ENCODE peak calls at places on chromosomes 1 and 21, in seven cellular contexts. E is SK-N-SH, U is GM12878, P is K562, L is GM12891, R is H1, I is HepG2. N is an unnamed sample.

GRCh38 chr1:2226525-2227340 is 1.4 kb upstream of the SKI start:
- DNase-seq in E (peak; percentile 82), U (no peak), P (peak; percentile 66), L (no peak), R (peak; percentile 70), I (no peak), N (no peak)

GRCh38 chr1:8981169-8981568 is 35.5 kb downstream of the CA6 start:
- DNase-seq in E (no peak), U (no peak), P (no peak), L (no peak), R (no peak), I (no peak), N (no peak)

GRCh38 chr1:88695781-88696180 is 11.7 kb downstream of the PKN2 start:
- DNase-seq in E (no peak), U (no peak), P (no peak), L (no peak), R (no peak), I (no peak), N (no peak)

GRCh38 chr21:44846201-44846484 is 27.3 kb downstream of the PTTG1IP start:
- DNase-seq in E (no peak), U (no peak), P (no peak), L (no peak), R (no peak), I (no peak), N (no peak)

GRCh38 chr1:215005656-215006335 is 76.7 kb upstream of the KCNK2 start:
- DNase-seq in E (no peak), U (no peak), P (no peak), L (no peak), R (no peak), I (no peak), N (no peak)

GRCh38 chr1:70495370-70495769 is 84.3 kb downstream of the CTH start:
- DNase-seq in E (no peak), U (no peak), P (no peak), L (no peak), R (no peak), I (no peak), N (no peak)

GRCh38 chr1:200929530-200930278 is 35.0 kb downstream of the INAVA start:
- DNase-seq in E (no peak), U (no peak), P (no peak), L (no peak), R (no peak), I (no peak), N (no peak)

GRCh38 chr1:209095627-209096595 is 487.6 kb upstream of the CAMK1G start:
- DNase-seq in E (no peak), U (no peak), P (no peak), L (no peak), R (no peak), I (no peak), N (no peak)

GRCh38 chr1:84907095-84907827 is 14.3 kb upstream of the LPAR3 start:
- DNase-seq in E (no peak), U (no peak), P (no peak), L (no peak), R (peak; percentile 54), I (no peak), N (no peak)

GRCh38 chr21:32818411-32818810 is 46.9 kb upstream of the PAXBP1 start:
- DNase-seq in E (no peak), U (no peak), P (no peak), L (no peak), R (no peak), I (no peak), N (no peak)

GRCh38 chr21:30354308-30355005 is 6.1 kb upstream of the KRTAP23-1 start:
- DNase-seq in E (no peak), U (no peak), P (no peak), L (no peak), R (no peak), I (no peak), N (no peak)

GRCh38 chr1:7267493-7267892 is 482.2 kb downstream of the CAMTA1 start:
- DNase-seq in E (no peak), U (no peak), P (no peak), L (no peak), R (peak; percentile 7), I (peak; percentile 8), N (no peak)

GRCh38 chr1:8517579-8518489 is 199.9 kb downstream of the SLC45A1 start:
- DNase-seq in E (no peak), U (no peak), P (peak; percentile 34), L (no peak), R (no peak), I (no peak), N (no peak)

GRCh38 chr1:41492341-41492848 is 7.9 kb upstream of the EDN2 start:
- DNase-seq in E (no peak), U (no peak), P (peak; percentile 79), L (no peak), R (peak; percentile 88), I (no peak), N (no peak)

GRCh38 chr1:216894499-216894898 is 171.3 kb upstream of the ESRRG start:
- DNase-seq in E (no peak), U (no peak), P (no peak), L (no peak), R (no peak), I (no peak), N (no peak)

GRCh38 chr1:216888721-216889120 is 165.5 kb upstream of the ESRRG start:
- DNase-seq in E (no peak), U (no peak), P (no peak), L (no peak), R (no peak), I (no peak), N (no peak)

GRCh38 chr1:216887032-216887431 is 163.8 kb upstream of the ESRRG start:
- DNase-seq in E (no peak), U (no peak), P (no peak), L (no peak), R (no peak), I (no peak), N (no peak)

DNA sequence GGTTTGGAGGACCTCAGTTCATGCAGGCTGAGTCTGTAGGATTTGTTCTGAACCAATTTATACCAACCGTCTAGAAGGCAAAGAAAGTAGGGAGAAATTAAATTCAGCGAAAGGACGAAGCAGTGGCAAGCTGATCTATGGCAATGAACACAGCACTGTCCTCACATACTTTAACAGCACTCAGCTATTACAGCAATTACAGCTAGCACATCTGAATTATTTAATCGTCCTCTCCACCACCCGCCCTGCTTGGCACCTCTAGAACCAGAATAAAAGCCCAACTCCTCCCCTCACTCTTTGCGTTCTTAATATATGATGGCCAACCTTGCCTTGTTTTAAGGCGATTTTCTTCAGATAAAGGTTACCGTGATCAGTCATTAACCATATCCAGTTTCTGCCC is 169.4 kb upstream of the ESRRG start:
- DNase-seq in E (no peak), U (no peak), P (no peak), L (no peak), R (no peak), I (no peak), N (no peak)
- TF ChIP-seq TAF1 in E (no peak), U (no peak), P (no peak), L (no peak), R (no peak), I (no peak), N (no peak)

DNA sequence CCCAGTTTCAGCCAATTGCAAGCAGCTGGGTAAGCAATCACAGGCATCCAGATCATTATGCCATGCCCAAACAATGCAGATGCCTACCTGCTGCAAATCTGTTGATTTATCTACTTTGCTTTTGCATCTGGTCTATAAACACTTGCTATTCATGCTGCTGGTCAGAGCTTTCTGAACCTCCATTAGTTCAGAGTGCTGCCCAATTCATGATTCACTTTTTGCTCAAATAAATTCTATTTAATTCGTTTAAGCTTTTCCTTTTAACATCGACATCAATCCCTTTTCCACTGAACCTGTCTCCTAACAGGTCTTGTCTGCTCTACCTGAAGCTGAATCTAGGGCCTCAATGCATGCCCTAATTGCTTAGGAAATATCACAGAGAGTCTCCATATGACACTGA is 99.4 kb upstream of the C1orf87 start:
- DNase-seq in E (no peak), U (no peak), P (no peak), L (no peak), R (no peak), I (no peak), N (no peak)
- TF ChIP-seq TAF1 in E (no peak), U (no peak), P (no peak), L (no peak), R (no peak), I (no peak), N (no peak)

GRCh38 chr1:233240367-233240766 is 55.2 kb downstream of the PCNX2 start:
- DNase-seq in E (peak; percentile 10), U (no peak), P (no peak), L (no peak), R (no peak), I (no peak), N (no peak)

GRCh38 chr1:233241782-233242181 is 53.7 kb downstream of the PCNX2 start:
- DNase-seq in E (no peak), U (no peak), P (no peak), L (no peak), R (no peak), I (no peak), N (no peak)

GRCh38 chr1:233238884-233239432 is 56.6 kb downstream of the PCNX2 start:
- DNase-seq in E (no peak), U (no peak), P (no peak), L (no peak), R (no peak), I (peak; percentile 3), N (no peak)

GRCh38 chr1:233242827-233243483 is 52.6 kb downstream of the PCNX2 start:
- DNase-seq in E (no peak), U (no peak), P (no peak), L (no peak), R (no peak), I (no peak), N (no peak)

DNA sequence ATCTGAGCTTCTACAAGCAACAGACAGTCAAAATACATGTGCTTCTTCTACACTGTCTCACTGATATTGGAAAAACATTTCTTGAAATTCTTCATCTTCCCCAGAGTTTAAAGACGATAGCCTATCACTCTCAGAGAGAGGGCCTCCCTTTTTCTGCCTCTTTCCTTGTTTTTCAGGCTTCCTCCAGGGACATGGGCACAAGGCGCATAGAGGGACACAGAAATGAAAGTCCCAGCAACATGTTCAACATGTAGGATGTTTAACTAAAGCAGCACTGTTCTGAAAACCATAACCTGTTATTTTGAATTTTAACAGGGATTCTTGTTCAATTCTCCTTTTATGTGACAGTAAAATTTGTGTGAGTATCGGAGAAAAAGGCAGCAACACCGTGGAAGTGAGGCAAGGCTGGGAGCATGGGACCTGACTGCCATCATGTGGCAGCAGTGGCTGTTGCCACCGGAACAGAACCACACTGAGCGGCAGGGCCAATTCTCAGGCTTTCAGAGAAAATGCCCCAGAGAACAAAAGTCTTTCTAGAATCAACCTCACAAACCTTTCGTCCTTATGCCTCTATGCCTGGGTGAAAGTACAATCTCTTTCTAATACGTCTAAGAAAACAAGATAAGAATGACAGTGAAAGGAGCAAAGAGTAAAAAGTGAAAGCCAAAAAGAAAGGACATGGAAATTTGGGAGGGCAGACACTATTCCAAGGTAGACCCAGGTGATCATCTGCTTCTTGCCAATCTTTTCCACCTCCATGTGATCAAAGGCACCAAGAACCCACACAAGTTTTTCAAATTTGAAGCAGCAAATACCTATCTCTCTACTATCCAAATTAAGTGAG is 54.5 kb downstream of the PCNX2 start:
- DNase-seq in E (peak; percentile 53), U (no peak), P (peak; percentile 51), L (peak; percentile 11), R (no peak), I (peak; percentile 8), N (no peak)
- TF ChIP-seq TAF1 in E (no peak), U (no peak), P (no peak), L (no peak), R (no peak), I (no peak), N (no peak)

DNA sequence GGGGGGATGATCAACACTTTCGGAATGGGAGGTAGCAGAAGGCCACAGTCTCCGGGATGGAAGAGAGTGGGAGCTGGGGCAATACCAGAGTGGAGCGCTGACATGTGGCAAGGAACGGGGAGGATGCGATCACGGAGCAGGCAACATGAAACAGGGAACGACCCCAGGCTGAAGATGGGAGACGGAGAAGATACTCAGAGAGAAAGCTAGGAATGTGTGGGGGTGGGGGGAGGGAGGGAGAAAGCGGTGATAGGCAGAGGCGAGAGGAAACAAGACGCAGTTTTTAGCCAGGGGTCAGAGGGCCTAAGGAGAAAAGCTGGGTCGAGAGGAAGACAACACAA is 577 bp downstream of the RAB3GAP2 start:
- DNase-seq in E (peak; percentile 42), U (no peak), P (peak; percentile 57), L (no peak), R (no peak), I (no peak), N (no peak)
- TF ChIP-seq TAF1 in E (no peak), U (no peak), P (no peak), L (no peak), R (no peak), I (no peak), N (no peak)